ENCODE peak calls at places on chromosome 16, in nine cellular contexts. M is psoas muscle, B is OCI-LY7, E is vagina, H is transverse colon, N is A549, K is Caco-2, L is neural progenitor cell, O is PC-3. Z is an unnamed sample. For H3K4me1, the result is how much of the 10 kb centered on the place peaks cover.

GRCh38 chr16:55853114-55853513 is 20.2 kb upstream of the CES1 start:
- DNase-seq in M (no peak), B (no peak), E (no peak), H (no peak), N (no peak), K (no peak), L (no peak), O (peak), Z (no peak)

GRCh38 chr16:61715392-61715791 is 320.8 kb downstream of the CDH8 start:
- DNase-seq in M (no peak), B (no peak), E (no peak), H (no peak), N (no peak), K (no peak), L (no peak), O (no peak), Z (no peak)

GRCh38 chr16:75343311-75343710 is 90.0 kb downstream of the CFDP1 start:
- DNase-seq in M (no peak), B (no peak), E (no peak), H (no peak), N (no peak), K (no peak), L (no peak), O (peak), Z (no peak)

GRCh38 chr16:27242868-27243590 is 25.5 kb downstream of the NSMCE1 start:
- DNase-seq in M (peak), B (no peak), E (peak), H (no peak), N (peak), K (no peak), L (peak), O (peak), Z (no peak)

GRCh38 chr16:89363621-89364393 is 126.6 kb downstream of the ANKRD11 start:
- DNase-seq in M (peak), B (no peak), E (no peak), H (peak), N (peak), K (no peak), L (peak), O (peak), Z (peak)

GRCh38 chr16:69131749-69132423 is 502 bp downstream of the CHTF8 start:
- DNase-seq in M (peak), B (peak), E (no peak), H (peak), N (peak), K (peak), L (peak), O (peak), Z (peak)

GRCh38 chr16:88854306-88855111 is 2.2 kb downstream of the GALNS start:
- DNase-seq in M (no peak), B (peak), E (no peak), H (peak), N (no peak), K (no peak), L (no peak), O (no peak), Z (no peak)

GRCh38 chr16:23771642-23772041 is 16.8 kb downstream of the CHP2 start:
- DNase-seq in M (no peak), B (no peak), E (no peak), H (no peak), N (no peak), K (no peak), L (no peak), O (no peak), Z (no peak)

GRCh38 chr16:89000207-89000959 is 23.4 kb upstream of the CBFA2T3 start:
- DNase-seq in M (peak), B (no peak), E (no peak), H (no peak), N (no peak), K (no peak), L (no peak), O (no peak), Z (no peak)

GRCh38 chr16:80931985-80932720 is 74.5 kb downstream of the CMC2 start:
- DNase-seq in M (peak), B (no peak), E (no peak), H (peak), N (peak), K (peak), L (peak), O (peak), Z (peak)

GRCh38 chr16:68644715-68645493 is at the start of gene CDH3:
- DNase-seq in M (no peak), B (no peak), E (no peak), H (peak), N (no peak), K (peak), L (peak), O (peak), Z (peak)

GRCh38 chr16:88957887-88958577 is 19.0 kb downstream of the CBFA2T3 start:
- DNase-seq in M (peak), B (no peak), E (no peak), H (no peak), N (no peak), K (no peak), L (no peak), O (no peak), Z (no peak)

GRCh38 chr16:17258848-17259713 is 211.7 kb downstream of the XYLT1 start:
- DNase-seq in M (no peak), B (peak), E (no peak), H (peak), N (peak), K (no peak), L (no peak), O (no peak), Z (peak)

GRCh38 chr16:27256861-27257260 is 11.7 kb downstream of the NSMCE1 start:
- DNase-seq in M (no peak), B (no peak), E (no peak), H (no peak), N (no peak), K (no peak), L (no peak), O (no peak), Z (no peak)

GRCh38 chr16:50193594-50193993 is 40.5 kb downstream of the TENT4B start:
- DNase-seq in M (no peak), B (no peak), E (no peak), H (no peak), N (no peak), K (no peak), L (no peak), O (no peak), Z (no peak)

GRCh38 chr16:53097190-53097589 is 42.4 kb downstream of the CHD9 start:
- DNase-seq in M (no peak), B (no peak), E (no peak), H (no peak), N (no peak), K (no peak), L (no peak), O (no peak), Z (no peak)
- H3K4me1 ChIP-seq in M (half or more), B (half or more), E (half or more), H (half or more), N (half or more), K (under half), L (under half), O (under half), Z (under half)

GRCh38 chr16:51392651-51393187 is 241.6 kb upstream of the SALL1 start:
- DNase-seq in M (peak), B (no peak), E (no peak), H (no peak), N (no peak), K (no peak), L (peak), O (no peak), Z (no peak)
- H3K4me3 ChIP-seq in M (no peak), B (no peak), E (no peak), H (no peak), N (no peak), K (no peak), L (peak), O (no peak), Z (no peak)

DNA sequence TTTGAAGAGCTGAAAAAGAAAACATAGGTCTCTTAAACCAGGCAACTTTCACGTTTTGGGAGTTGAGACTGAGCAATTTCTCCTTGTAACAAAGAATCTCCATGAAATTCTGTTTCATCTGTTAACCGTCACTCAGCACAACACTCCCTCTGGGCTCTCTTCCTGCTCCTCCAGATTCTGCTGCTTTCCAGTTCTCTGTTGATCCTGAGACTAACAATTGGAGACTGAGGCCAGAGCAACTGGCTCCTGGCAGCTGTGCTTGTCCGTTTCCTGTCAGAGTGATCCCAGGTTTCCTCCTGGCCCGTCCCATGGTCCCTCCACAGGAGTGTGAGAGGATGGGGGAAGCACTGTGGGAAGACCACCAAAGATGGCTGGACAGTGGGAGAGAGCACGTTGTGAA is 32.5 kb downstream of the IST1 start:
- DNase-seq in M (no peak), B (no peak), E (no peak), H (no peak), N (no peak), K (no peak), L (no peak), O (no peak), Z (no peak)
- H3K4me1 ChIP-seq in M (under half), B (under half), E (under half), H (half or more), N (under half), K (under half), L (under half), O (under half), Z (under half)

GRCh38 chr16:15887283-15887682 is 1.1 kb downstream of the CEP20 start:
- DNase-seq in M (no peak), B (no peak), E (no peak), H (no peak), N (no peak), K (no peak), L (no peak), O (no peak), Z (no peak)
- H3K4me3 ChIP-seq in M (peak), B (peak), E (peak), H (no peak), N (peak), K (peak), L (peak), O (peak), Z (peak)

GRCh38 chr16:15849209-15849981 is 7.4 kb downstream of the MYH11 start:
- DNase-seq in M (no peak), B (no peak), E (no peak), H (no peak), N (no peak), K (no peak), L (no peak), O (peak), Z (no peak)

GRCh38 chr16:15847621-15848175 is 9.1 kb downstream of the MYH11 start:
- DNase-seq in M (no peak), B (no peak), E (no peak), H (no peak), N (no peak), K (no peak), L (no peak), O (no peak), Z (no peak)

GRCh38 chr16:15843635-15844279 is 13.1 kb downstream of the MYH11 start:
- DNase-seq in M (no peak), B (no peak), E (no peak), H (no peak), N (no peak), K (no peak), L (no peak), O (no peak), Z (no peak)

GRCh38 chr16:15846510-15846909 is 10.3 kb downstream of the MYH11 start:
- DNase-seq in M (no peak), B (no peak), E (no peak), H (no peak), N (no peak), K (no peak), L (no peak), O (no peak), Z (no peak)
- H3K4me1 ChIP-seq in M (under half), B (under half), E (under half), H (under half), N (under half), K (under half), L (under half), O (under half), Z (under half)

GRCh38 chr16:76487411-76488064 is 210.3 kb downstream of the CNTNAP4 start:
- DNase-seq in M (no peak), B (no peak), E (no peak), H (no peak), N (no peak), K (no peak), L (no peak), O (no peak), Z (no peak)

GRCh38 chr16:76486740-76487139 is 209.5 kb downstream of the CNTNAP4 start:
- DNase-seq in M (no peak), B (no peak), E (no peak), H (no peak), N (no peak), K (no peak), L (no peak), O (no peak), Z (no peak)

GRCh38 chr16:76484020-76484419 is 206.8 kb downstream of the CNTNAP4 start:
- DNase-seq in M (no peak), B (no peak), E (no peak), H (no peak), N (no peak), K (no peak), L (no peak), O (no peak), Z (no peak)

GRCh38 chr16:76488065-76488417 is 210.8 kb downstream of the CNTNAP4 start:
- DNase-seq in M (no peak), B (no peak), E (no peak), H (no peak), N (no peak), K (no peak), L (no peak), O (no peak), Z (no peak)

GRCh38 chr16:76483510-76483909 is 206.3 kb downstream of the CNTNAP4 start:
- DNase-seq in M (no peak), B (no peak), E (no peak), H (no peak), N (no peak), K (no peak), L (no peak), O (no peak), Z (no peak)
- H3K4me3 ChIP-seq in M (no peak), B (no peak), E (no peak), H (no peak), N (no peak), K (no peak), L (no peak), O (no peak), Z (no peak)

GRCh38 chr16:82639666-82640336 is 13.0 kb downstream of the CDH13 start:
- DNase-seq in M (peak), B (peak), E (no peak), H (peak), N (peak), K (peak), L (peak), O (peak), Z (peak)
- H3K4me1 ChIP-seq in M (under half), B (under half), E (under half), H (under half), N (under half), K (under half), L (under half), O (under half), Z (under half)

DNA sequence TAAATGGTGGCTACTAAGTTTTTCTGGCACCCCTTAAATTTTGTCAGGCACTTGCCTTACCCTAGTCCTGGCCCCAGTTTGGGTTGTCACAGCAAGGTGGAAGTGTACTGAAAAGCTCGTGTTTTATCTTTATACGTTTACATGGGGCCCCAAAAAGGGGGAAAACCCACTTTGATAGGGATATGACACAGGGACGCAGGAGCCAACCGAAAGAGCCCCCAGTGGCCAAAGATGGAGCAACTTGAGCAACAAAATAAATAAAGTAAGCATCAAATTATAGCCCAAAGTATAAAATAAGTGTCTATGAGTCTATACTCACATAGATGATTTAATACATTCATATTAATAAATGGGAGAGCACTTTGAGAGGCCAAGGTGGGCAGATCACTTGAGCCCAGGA is 5.0 kb upstream of the CETP start:
- DNase-seq in M (no peak), B (no peak), E (no peak), H (no peak), N (no peak), K (no peak), L (no peak), O (no peak), Z (no peak)
- H3K4me3 ChIP-seq in M (no peak), B (no peak), E (no peak), H (no peak), N (no peak), K (no peak), L (no peak), O (no peak), Z (no peak)

GRCh38 chr16:66084306-66084705 is 282.2 kb upstream of the CDH5 start:
- DNase-seq in M (no peak), B (no peak), E (no peak), H (no peak), N (no peak), K (no peak), L (no peak), O (no peak), Z (no peak)
- H3K4me1 ChIP-seq in M (under half), B (under half), E (under half), H (under half), N (under half), K (under half), L (under half), O (under half), Z (under half)

DNA sequence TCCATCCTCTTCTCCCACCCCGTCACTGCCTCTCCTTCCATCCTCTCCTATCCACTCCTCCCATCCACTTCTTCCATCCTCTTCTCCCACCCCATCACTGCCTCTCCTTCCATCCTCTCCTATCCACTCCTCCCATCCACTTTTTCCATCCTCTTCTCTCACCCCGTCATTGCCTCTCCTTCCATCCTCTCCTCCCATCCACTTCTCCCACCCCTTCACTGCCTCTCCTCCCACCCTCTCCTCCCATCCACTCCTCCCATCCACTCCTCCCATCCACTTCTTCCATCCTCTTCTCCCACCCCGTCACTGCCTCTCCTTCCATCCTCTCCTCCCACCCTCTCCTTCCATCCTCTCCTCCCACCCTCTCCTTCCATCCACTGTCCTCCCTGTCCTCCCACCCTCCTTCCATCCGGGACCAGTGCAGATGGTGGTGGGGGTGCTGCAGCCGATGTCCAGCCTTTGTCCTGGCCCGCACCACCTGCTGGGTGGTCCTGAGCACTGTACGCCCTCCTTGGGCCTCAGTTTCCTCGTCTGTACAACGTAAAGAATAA is 1.1 kb downstream of the WFIKKN1 start:
- DNase-seq in M (no peak), B (no peak), E (no peak), H (no peak), N (no peak), K (no peak), L (no peak), O (no peak), Z (no peak)
- H3K4me3 ChIP-seq in M (no peak), B (no peak), E (no peak), H (no peak), N (no peak), K (no peak), L (no peak), O (no peak), Z (no peak)

Z was measured in small intestine.